ENCODE peak calls at places on chromosomes 2 and 18, in eight cellular contexts. N, A, W, C, R, G, H and B are unnamed samples.

GRCh38 chr18:70907673-70908072 is 618.8 kb downstream of the SOCS6 start:
- DNase-seq in N (no peak), A (peak), W (no peak), C (no peak), R (no peak), G (no peak), H (no peak), B (no peak)

GRCh38 chr2:180763249-180763989 is 217.0 kb upstream of the UBE2E3 start:
- DNase-seq in N (no peak), A (no peak), W (no peak), C (no peak), R (no peak), G (no peak), H (no peak), B (no peak)

GRCh38 chr18:26480897-26481795 is 67.2 kb downstream of the KCTD1 start:
- DNase-seq in N (no peak), A (peak), W (peak), C (no peak), R (peak), G (no peak), H (peak), B (no peak)

GRCh38 chr2:182982934-182983333 is 55.3 kb downstream of the NCKAP1 start:
- DNase-seq in N (no peak), A (no peak), W (no peak), C (no peak), R (no peak), G (no peak), H (no peak), B (no peak)

GRCh38 chr18:54284535-54284934 is 15.2 kb downstream of the POLI start:
- DNase-seq in N (no peak), A (no peak), W (no peak), C (no peak), R (no peak), G (no peak), H (no peak), B (no peak)

GRCh38 chr2:170005702-170006101 is 172.2 kb upstream of the MYO3B start:
- DNase-seq in N (no peak), A (peak), W (peak), C (no peak), R (no peak), G (no peak), H (no peak), B (no peak)

GRCh38 chr18:12092398-12093229 is 1.0 kb upstream of the ANKRD62 start:
- DNase-seq in N (no peak), A (no peak), W (no peak), C (no peak), R (no peak), G (peak), H (no peak), B (no peak)

GRCh38 chr18:76453057-76453561 is 41.9 kb downstream of the ZNF516 start:
- DNase-seq in N (peak), A (no peak), W (no peak), C (no peak), R (no peak), G (no peak), H (no peak), B (no peak)

GRCh38 chr2:52416340-52416739 is 1351.3 kb upstream of the CHAC2 start:
- DNase-seq in N (no peak), A (no peak), W (peak), C (no peak), R (no peak), G (no peak), H (peak), B (no peak)

GRCh38 chr2:84912984-84913383 is 7.5 kb downstream of the TMSB10 start:
- DNase-seq in N (no peak), A (no peak), W (no peak), C (no peak), R (no peak), G (no peak), H (no peak), B (no peak)

GRCh38 chr2:37676274-37676673 is 4.8 kb upstream of the CDC42EP3 start:
- DNase-seq in N (no peak), A (no peak), W (peak), C (no peak), R (no peak), G (no peak), H (peak), B (no peak)

GRCh38 chr18:50879302-50880107 is 587 bp downstream of the ME2 start:
- DNase-seq in N (peak), A (peak), W (peak), C (no peak), R (no peak), G (no peak), H (peak), B (no peak)

GRCh38 chr2:229686122-229686919 is 28.0 kb downstream of the DNER start:
- DNase-seq in N (no peak), A (no peak), W (no peak), C (no peak), R (no peak), G (no peak), H (no peak), B (no peak)

GRCh38 chr18:13225261-13225660 is 6.7 kb downstream of the LDLRAD4 start:
- DNase-seq in N (no peak), A (no peak), W (no peak), C (no peak), R (no peak), G (no peak), H (no peak), B (no peak)

GRCh38 chr2:200987137-200987536 is 23.7 kb upstream of the ORC2 start:
- DNase-seq in N (no peak), A (no peak), W (no peak), C (no peak), R (no peak), G (no peak), H (no peak), B (no peak)

GRCh38 chr2:173075056-173075780 is 428 bp upstream of the MAP3K20 start:
- DNase-seq in N (no peak), A (no peak), W (no peak), C (no peak), R (no peak), G (no peak), H (no peak), B (no peak)

GRCh38 chr2:24816404-24816803 is 23.2 kb downstream of the CENPO start:
- DNase-seq in N (no peak), A (no peak), W (no peak), C (no peak), R (no peak), G (no peak), H (no peak), B (no peak)

GRCh38 chr2:205787761-205788160 is 105.5 kb downstream of the NRP2 start:
- DNase-seq in N (no peak), A (no peak), W (no peak), C (no peak), R (no peak), G (no peak), H (no peak), B (no peak)

GRCh38 chr2:62158444-62159121 is 37.3 kb upstream of the B3GNT2 start:
- DNase-seq in N (no peak), A (no peak), W (no peak), C (no peak), R (no peak), G (no peak), H (no peak), B (no peak)

GRCh38 chr2:156005999-156006712 is 326.4 kb downstream of the NR4A2 start:
- DNase-seq in N (no peak), A (no peak), W (peak), C (no peak), R (no peak), G (no peak), H (no peak), B (no peak)

GRCh38 chr2:127220807-127221527 is 868 bp upstream of the CYP27C1 start:
- DNase-seq in N (no peak), A (peak), W (no peak), C (peak), R (no peak), G (peak), H (no peak), B (no peak)

GRCh38 chr2:170030040-170030439 is 147.9 kb upstream of the MYO3B start:
- DNase-seq in N (no peak), A (peak), W (no peak), C (no peak), R (no peak), G (no peak), H (no peak), B (no peak)

GRCh38 chr2:117853316-117853715 is 38.8 kb downstream of the DDX18 start:
- DNase-seq in N (no peak), A (no peak), W (no peak), C (no peak), R (no peak), G (no peak), H (no peak), B (no peak)

GRCh38 chr2:117851969-117852368 is 37.5 kb downstream of the DDX18 start:
- DNase-seq in N (no peak), A (no peak), W (no peak), C (no peak), R (no peak), G (no peak), H (no peak), B (no peak)

GRCh38 chr2:117850461-117850860 is 36.0 kb downstream of the DDX18 start:
- DNase-seq in N (no peak), A (no peak), W (no peak), C (no peak), R (no peak), G (no peak), H (no peak), B (no peak)

GRCh38 chr2:117853873-117854272 is 39.4 kb downstream of the DDX18 start:
- DNase-seq in N (no peak), A (no peak), W (no peak), C (no peak), R (no peak), G (no peak), H (no peak), B (no peak)

DNA sequence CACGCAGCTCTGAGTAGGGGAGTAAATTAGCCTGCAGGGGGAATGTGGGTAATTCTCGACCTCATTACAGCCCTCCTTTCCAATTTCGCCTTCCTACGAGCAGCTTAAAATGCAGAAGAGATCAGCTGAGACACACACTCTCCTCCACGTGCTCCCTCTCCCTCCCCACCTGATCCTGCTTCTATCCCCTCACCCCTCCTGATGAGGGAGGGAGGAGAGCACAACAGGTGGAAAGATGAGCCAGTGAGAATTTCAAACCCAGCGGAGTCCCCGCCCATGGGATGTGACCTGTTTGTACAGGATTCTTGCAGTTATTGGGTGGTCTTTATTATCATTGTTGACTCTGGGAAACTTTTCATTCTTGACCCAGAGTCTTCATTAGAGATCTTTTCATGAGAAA is 35.5 kb downstream of the DDX18 start:
- DNase-seq in N (no peak), A (no peak), W (no peak), C (no peak), R (no peak), G (no peak), H (no peak), B (no peak)
- TF ChIP-seq CTCF in N (no peak), A (no peak), W (no peak), C (no peak), R (no peak), G (no peak), H (no peak), B (no peak)

GRCh38 chr18:21704603-21705364 is at the start of gene ABHD3:
- DNase-seq in N (peak), A (peak), W (peak), C (peak), R (peak), G (peak), H (peak), B (peak)
- TF ChIP-seq CTCF in N (peak), A (peak), W (peak), C (peak), R (peak), G (peak), H (peak), B (no peak)

GRCh38 chr2:65706376-65706775 is 274.0 kb upstream of the SPRED2 start:
- DNase-seq in N (no peak), A (no peak), W (no peak), C (no peak), R (no peak), G (no peak), H (no peak), B (no peak)
- TF ChIP-seq CTCF in N (no peak), A (no peak), W (no peak), C (no peak), R (no peak), G (no peak), H (no peak), B (no peak)

GRCh38 chr2:241943209-241943850 is 73.8 kb downstream of the RTP5 start:
- DNase-seq in N (no peak), A (no peak), W (no peak), C (no peak), R (no peak), G (no peak), H (no peak), B (no peak)

GRCh38 chr2:241942416-241943208 is 73.1 kb downstream of the RTP5 start:
- DNase-seq in N (no peak), A (no peak), W (no peak), C (no peak), R (no peak), G (no peak), H (no peak), B (no peak)

GRCh38 chr2:241939541-241939940 is 70.0 kb downstream of the RTP5 start:
- DNase-seq in N (no peak), A (no peak), W (no peak), C (no peak), R (no peak), G (no peak), H (no peak), B (no peak)

GRCh38 chr2:241941691-241942301 is 72.3 kb downstream of the RTP5 start:
- DNase-seq in N (no peak), A (no peak), W (no peak), C (no peak), R (no peak), G (no peak), H (no peak), B (no peak)

GRCh38 chr2:241940329-241940728 is 70.8 kb downstream of the RTP5 start:
- DNase-seq in N (no peak), A (no peak), W (no peak), C (no peak), R (no peak), G (no peak), H (no peak), B (no peak)
- TF ChIP-seq CTCF in N (no peak), A (peak), W (no peak), C (peak), R (no peak), G (no peak), H (no peak), B (peak)

DNA sequence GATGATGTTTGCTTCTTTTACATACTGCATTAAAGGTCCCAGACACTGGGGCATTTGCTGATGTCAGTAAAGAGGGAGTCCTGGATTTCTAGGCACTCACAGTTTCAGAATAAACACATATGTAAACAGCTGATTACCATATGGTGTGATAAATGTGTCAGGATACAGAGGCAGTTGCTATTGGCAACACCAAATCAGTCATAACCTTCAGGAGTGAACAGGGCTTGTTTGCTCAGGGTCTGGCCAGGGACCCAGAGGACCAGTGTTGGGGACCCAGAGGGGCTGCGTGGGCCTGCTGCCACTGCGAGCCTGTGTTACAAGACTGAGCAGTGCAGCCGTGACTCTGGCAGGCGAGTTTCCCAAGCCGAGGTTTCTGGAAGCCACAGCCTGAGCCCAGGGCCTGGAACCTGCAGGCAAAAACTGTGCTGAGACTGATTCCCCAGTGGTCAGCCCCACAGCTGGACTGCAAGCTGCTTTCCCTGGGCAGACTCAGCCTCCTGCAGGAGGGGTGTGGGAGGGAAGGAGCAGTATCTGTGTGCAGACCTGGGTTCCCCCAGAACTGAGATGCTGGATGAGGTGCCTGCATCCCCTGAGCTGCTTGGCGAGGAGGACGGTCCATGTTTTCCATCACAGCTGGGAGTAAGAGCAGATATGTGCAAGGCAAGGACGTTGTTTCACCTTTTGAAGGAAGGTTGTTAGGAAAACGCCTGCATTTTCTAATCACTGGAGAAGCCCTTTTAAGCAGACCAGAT is 23.6 kb downstream of the ASAP2 start:
- DNase-seq in N (peak), A (peak), W (no peak), C (no peak), R (no peak), G (no peak), H (peak), B (no peak)
- TF ChIP-seq CTCF in N (no peak), A (no peak), W (no peak), C (no peak), R (peak), G (no peak), H (no peak), B (no peak)

DNA sequence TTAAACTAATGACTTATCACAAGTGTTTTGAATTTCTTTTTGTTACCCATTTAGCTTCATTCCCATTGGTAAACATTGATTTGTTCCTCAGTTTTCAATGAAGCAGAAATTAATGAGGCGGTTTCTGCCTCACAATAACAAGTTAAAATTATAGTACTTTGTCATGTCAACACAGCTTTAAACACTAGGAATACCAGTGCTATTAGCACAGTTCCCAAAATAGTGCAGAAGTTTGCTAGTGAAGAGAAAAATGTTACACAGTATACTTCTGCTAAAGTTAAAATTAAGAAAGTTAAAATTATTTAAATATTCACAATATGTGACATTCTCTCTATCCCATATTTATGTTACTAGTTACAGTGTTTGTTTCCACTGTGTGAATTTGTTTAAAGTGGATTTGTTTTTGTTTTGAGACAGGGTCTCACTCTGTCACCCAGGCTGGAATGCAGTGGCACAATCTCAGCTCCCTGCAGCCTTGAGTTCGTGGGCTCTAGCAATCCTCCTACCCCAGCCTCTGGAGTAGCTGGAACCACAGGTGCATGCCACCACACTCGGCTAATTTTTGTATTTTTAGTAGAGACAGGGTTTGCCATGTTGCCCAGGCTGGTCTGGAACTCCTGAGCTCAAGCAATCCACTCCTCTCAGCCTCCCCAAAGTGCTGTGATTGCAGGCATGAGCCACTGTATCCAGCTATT is 3.8 kb upstream of the CHN1 start:
- DNase-seq in N (no peak), A (no peak), W (no peak), C (no peak), R (no peak), G (no peak), H (no peak), B (no peak)
- TF ChIP-seq CTCF in N (no peak), A (no peak), W (no peak), C (no peak), R (no peak), G (no peak), H (no peak), B (no peak)

GRCh38 chr2:237432484-237433092 is 18.6 kb upstream of the COL6A3 start:
- DNase-seq in N (no peak), A (peak), W (peak), C (no peak), R (no peak), G (no peak), H (peak), B (no peak)
- TF ChIP-seq CTCF in N (no peak), A (peak), W (no peak), C (no peak), R (peak), G (no peak), H (peak), B (no peak)

GRCh38 chr2:101832114-101832513 is 134.6 kb downstream of the MAP4K4 start:
- DNase-seq in N (no peak), A (no peak), W (peak), C (no peak), R (no peak), G (no peak), H (no peak), B (no peak)
- TF ChIP-seq CTCF in N (peak), A (peak), W (no peak), C (peak), R (no peak), G (peak), H (peak), B (peak)

GRCh38 chr18:49628993-49629795 is 67.3 kb downstream of the LIPG start:
- DNase-seq in N (no peak), A (no peak), W (no peak), C (no peak), R (no peak), G (no peak), H (no peak), B (no peak)
- TF ChIP-seq CTCF in N (no peak), A (peak), W (peak), C (peak), R (no peak), G (no peak), H (peak), B (peak)